ENCODE peak calls at places on chromosomes 13 and 19, in five cellular contexts. One of them, this sample, is unnamed.

GRCh38 chr13:24011266-24011665 is 114.0 kb upstream of the C1QTNF9B start:
- DNase-seq in stomach: no peak
- DNase-seq in esophagus squamous epithelium: no peak
- DNase-seq in breast epithelium: no peak
- DNase-seq in upper lobe of left lung: no peak
- DNase-seq in this sample: no peak

GRCh38 chr13:106603568-106603967 is 35.6 kb upstream of the ARGLU1 start:
- DNase-seq in stomach: no peak
- DNase-seq in esophagus squamous epithelium: no peak
- DNase-seq in breast epithelium: no peak
- DNase-seq in upper lobe of left lung: no peak
- DNase-seq in this sample: no peak

GRCh38 chr13:103799028-103799427 is 732.8 kb upstream of the SLC10A2 start:
- DNase-seq in stomach: no peak
- DNase-seq in esophagus squamous epithelium: no peak
- DNase-seq in breast epithelium: no peak
- DNase-seq in upper lobe of left lung: no peak
- DNase-seq in this sample: no peak

GRCh38 chr13:101875717-101876393 is 423.4 kb downstream of the ITGBL1 start:
- DNase-seq in stomach: no peak
- DNase-seq in esophagus squamous epithelium: no peak
- DNase-seq in breast epithelium: no peak
- DNase-seq in upper lobe of left lung: no peak
- DNase-seq in this sample: no peak

GRCh38 chr13:80363890-80364503 is 23.1 kb upstream of the SPRY2 start:
- DNase-seq in stomach: no peak
- DNase-seq in esophagus squamous epithelium: no peak
- DNase-seq in breast epithelium: no peak
- DNase-seq in upper lobe of left lung: no peak
- DNase-seq in this sample: no peak

GRCh38 chr19:36963262-36963661 is 47.1 kb downstream of the ZNF568 start:
- DNase-seq in stomach: no peak
- DNase-seq in esophagus squamous epithelium: no peak
- DNase-seq in breast epithelium: no peak
- DNase-seq in upper lobe of left lung: no peak
- DNase-seq in this sample: no peak

GRCh38 chr13:114007566-114007965 is 33.7 kb upstream of the C13orf46 start:
- DNase-seq in stomach: no peak
- DNase-seq in esophagus squamous epithelium: no peak
- DNase-seq in breast epithelium: no peak
- DNase-seq in upper lobe of left lung: peak; percentile 38
- DNase-seq in this sample: no peak

GRCh38 chr13:89199138-89199537 is 1528.0 kb downstream of the SLITRK5 start:
- DNase-seq in stomach: no peak
- DNase-seq in esophagus squamous epithelium: no peak
- DNase-seq in breast epithelium: no peak
- DNase-seq in upper lobe of left lung: no peak
- DNase-seq in this sample: no peak

GRCh38 chr19:45444318-45445041 is 20.8 kb upstream of the ERCC1 start:
- DNase-seq in stomach: peak; percentile 95
- DNase-seq in esophagus squamous epithelium: peak; percentile 36
- DNase-seq in breast epithelium: peak; percentile 94
- DNase-seq in upper lobe of left lung: peak; percentile 99
- DNase-seq in this sample: no peak

GRCh38 chr13:113886561-113887112 is 22.8 kb upstream of the GAS6 start:
- DNase-seq in stomach: no peak
- DNase-seq in esophagus squamous epithelium: no peak
- DNase-seq in breast epithelium: no peak
- DNase-seq in upper lobe of left lung: no peak
- DNase-seq in this sample: peak; percentile 81

GRCh38 chr13:79285159-79285558 is 120.9 kb downstream of the RBM26 start:
- DNase-seq in stomach: no peak
- DNase-seq in esophagus squamous epithelium: no peak
- DNase-seq in breast epithelium: no peak
- DNase-seq in upper lobe of left lung: no peak
- DNase-seq in this sample: no peak

GRCh38 chr19:30593975-30594925 is 222.1 kb downstream of the ZNF536 start:
- DNase-seq in stomach: no peak
- DNase-seq in esophagus squamous epithelium: no peak
- DNase-seq in breast epithelium: no peak
- DNase-seq in upper lobe of left lung: peak; percentile 41
- DNase-seq in this sample: peak; percentile 64

GRCh38 chr19:39500543-39500942 is 1.8 kb downstream of the DLL3 start:
- DNase-seq in stomach: no peak
- DNase-seq in esophagus squamous epithelium: no peak
- DNase-seq in breast epithelium: no peak
- DNase-seq in upper lobe of left lung: no peak
- DNase-seq in this sample: no peak

GRCh38 chr13:63024458-63024857 is 1608.8 kb upstream of the PCDH20 start:
- DNase-seq in stomach: no peak
- DNase-seq in esophagus squamous epithelium: no peak
- DNase-seq in breast epithelium: no peak
- DNase-seq in upper lobe of left lung: no peak
- DNase-seq in this sample: no peak

GRCh38 chr13:22278336-22278929 is 607.6 kb downstream of the FGF9 start:
- DNase-seq in stomach: peak; percentile 72
- DNase-seq in esophagus squamous epithelium: no peak
- DNase-seq in breast epithelium: peak; percentile 23
- DNase-seq in upper lobe of left lung: no peak
- DNase-seq in this sample: no peak

GRCh38 chr13:113919761-113920160 is 54.1 kb downstream of the C13orf46 start:
- DNase-seq in stomach: peak; percentile 1
- DNase-seq in esophagus squamous epithelium: no peak
- DNase-seq in breast epithelium: peak; percentile 7
- DNase-seq in upper lobe of left lung: no peak
- DNase-seq in this sample: no peak

GRCh38 chr19:53109527-53109926 is 6.3 kb upstream of the ZNF160 start:
- DNase-seq in stomach: no peak
- DNase-seq in esophagus squamous epithelium: no peak
- DNase-seq in breast epithelium: no peak
- DNase-seq in upper lobe of left lung: no peak
- DNase-seq in this sample: no peak

GRCh38 chr19:35026418-35026817 is 3.9 kb upstream of the SCN1B start:
- DNase-seq in stomach: no peak
- DNase-seq in esophagus squamous epithelium: no peak
- DNase-seq in breast epithelium: no peak
- DNase-seq in upper lobe of left lung: no peak
- DNase-seq in this sample: no peak

GRCh38 chr19:10587022-10587838 is at the start of gene AP1M2:
- DNase-seq in stomach: peak; percentile 67
- DNase-seq in esophagus squamous epithelium: no peak
- DNase-seq in breast epithelium: no peak
- DNase-seq in upper lobe of left lung: peak; percentile 85
- DNase-seq in this sample: no peak

GRCh38 chr13:49641810-49642291 is 13.5 kb downstream of the ARL11 start:
- DNase-seq in stomach: no peak
- DNase-seq in esophagus squamous epithelium: peak; percentile 14
- DNase-seq in breast epithelium: no peak
- DNase-seq in upper lobe of left lung: no peak
- DNase-seq in this sample: peak; percentile 92

GRCh38 chr19:49672131-49672919 is 4.7 kb upstream of the PRMT1 start:
- DNase-seq in stomach: peak; percentile 81
- DNase-seq in esophagus squamous epithelium: no peak
- DNase-seq in breast epithelium: no peak
- DNase-seq in upper lobe of left lung: peak; percentile 93
- DNase-seq in this sample: no peak

GRCh38 chr13:100673376-100673830 is 1.2 kb downstream of the TMTC4 start:
- DNase-seq in stomach: no peak
- DNase-seq in esophagus squamous epithelium: no peak
- DNase-seq in breast epithelium: no peak
- DNase-seq in upper lobe of left lung: peak; percentile 73
- DNase-seq in this sample: no peak

GRCh38 chr13:105735269-105735668 is 800.2 kb downstream of the EFNB2 start:
- DNase-seq in stomach: no peak
- DNase-seq in esophagus squamous epithelium: no peak
- DNase-seq in breast epithelium: no peak
- DNase-seq in upper lobe of left lung: no peak
- DNase-seq in this sample: no peak

GRCh38 chr13:27395007-27395510 is 29.4 kb upstream of the GTF3A start:
- DNase-seq in stomach: no peak
- DNase-seq in esophagus squamous epithelium: no peak
- DNase-seq in breast epithelium: no peak
- DNase-seq in upper lobe of left lung: no peak
- DNase-seq in this sample: no peak

GRCh38 chr19:52453324-52454094 is at the start of gene ZNF578:
- DNase-seq in stomach: peak; percentile 43
- DNase-seq in esophagus squamous epithelium: peak; percentile 19
- DNase-seq in breast epithelium: peak; percentile 44
- DNase-seq in upper lobe of left lung: peak; percentile 85
- DNase-seq in this sample: no peak

DNA sequence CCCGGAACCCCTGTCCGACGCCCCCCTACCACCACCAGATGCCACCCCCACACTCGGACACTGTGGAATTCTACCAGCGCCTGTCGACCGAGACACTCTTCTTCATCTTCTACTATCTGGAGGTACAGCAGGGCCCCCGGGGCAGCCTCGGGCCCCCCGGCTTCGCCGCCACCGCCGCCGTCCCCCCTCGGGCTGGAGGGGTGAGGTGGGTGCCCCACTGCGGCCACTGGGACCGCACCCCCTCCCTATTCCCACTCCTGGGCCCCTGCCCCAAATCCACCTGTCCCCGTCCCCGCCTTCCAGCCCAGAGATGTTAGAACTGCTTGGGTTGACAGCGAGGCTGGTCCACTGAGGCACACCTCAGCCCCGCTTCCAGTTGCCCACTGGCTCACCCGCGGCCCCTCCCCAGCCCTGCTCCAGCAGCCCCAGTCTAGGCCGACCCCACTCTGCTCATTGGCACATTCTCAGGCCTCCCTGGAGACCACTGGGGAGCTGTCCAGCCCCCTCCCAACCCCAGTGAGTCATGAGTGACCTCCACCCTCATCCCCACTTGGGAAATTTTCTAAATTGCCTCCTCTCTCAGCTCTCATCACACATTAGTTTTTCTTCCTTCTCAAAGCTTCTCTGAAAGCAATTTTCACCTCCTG is 6.5 kb downstream of the LENG1 start:
- DNase-seq in stomach: no peak
- DNase-seq in esophagus squamous epithelium: no peak
- DNase-seq in breast epithelium: no peak
- DNase-seq in upper lobe of left lung: peak; percentile 82
- DNase-seq in this sample: no peak
- TF ChIP-seq POLR2A in stomach: no peak
- TF ChIP-seq POLR2A in esophagus squamous epithelium: no peak
- TF ChIP-seq POLR2A in breast epithelium: no peak
- TF ChIP-seq POLR2A in upper lobe of left lung: no peak
- TF ChIP-seq POLR2A in this sample: no peak

GRCh38 chr19:41225238-41226052 is 6.4 kb downstream of the AXL start:
- DNase-seq in stomach: peak; percentile 35
- DNase-seq in esophagus squamous epithelium: no peak
- DNase-seq in breast epithelium: peak; percentile 35
- DNase-seq in upper lobe of left lung: no peak
- DNase-seq in this sample: peak; percentile 97
- H3K4me1 ChIP-seq in stomach: peaks cover 71% of the 10 kb centered on the region
- H3K4me1 ChIP-seq in esophagus squamous epithelium: peaks cover 61% of the 10 kb centered on the region
- H3K4me1 ChIP-seq in breast epithelium: peaks cover 8% of the 10 kb centered on the region
- H3K4me1 ChIP-seq in upper lobe of left lung: peaks cover 13% of the 10 kb centered on the region
- H3K4me1 ChIP-seq in this sample: peaks cover 61% of the 10 kb centered on the region

GRCh38 chr13:38418286-38418685 is 68.6 kb downstream of the UFM1 start:
- DNase-seq in stomach: no peak
- DNase-seq in esophagus squamous epithelium: no peak
- DNase-seq in breast epithelium: no peak
- DNase-seq in upper lobe of left lung: no peak
- DNase-seq in this sample: no peak

GRCh38 chr13:38417241-38417640 is 67.6 kb downstream of the UFM1 start:
- DNase-seq in stomach: no peak
- DNase-seq in esophagus squamous epithelium: no peak
- DNase-seq in breast epithelium: no peak
- DNase-seq in upper lobe of left lung: no peak
- DNase-seq in this sample: no peak

GRCh38 chr13:38419312-38419873 is 69.7 kb downstream of the UFM1 start:
- DNase-seq in stomach: no peak
- DNase-seq in esophagus squamous epithelium: no peak
- DNase-seq in breast epithelium: no peak
- DNase-seq in upper lobe of left lung: no peak
- DNase-seq in this sample: no peak

GRCh38 chr13:38417727-38418126 is 68.1 kb downstream of the UFM1 start:
- DNase-seq in stomach: no peak
- DNase-seq in esophagus squamous epithelium: no peak
- DNase-seq in breast epithelium: no peak
- DNase-seq in upper lobe of left lung: no peak
- DNase-seq in this sample: no peak

GRCh38 chr13:38415233-38415632 is 65.6 kb downstream of the UFM1 start:
- DNase-seq in stomach: no peak
- DNase-seq in esophagus squamous epithelium: no peak
- DNase-seq in breast epithelium: no peak
- DNase-seq in upper lobe of left lung: no peak
- DNase-seq in this sample: no peak
- TF ChIP-seq POLR2A in stomach: no peak
- TF ChIP-seq POLR2A in esophagus squamous epithelium: no peak
- TF ChIP-seq POLR2A in breast epithelium: no peak
- TF ChIP-seq POLR2A in upper lobe of left lung: no peak
- TF ChIP-seq POLR2A in this sample: no peak

GRCh38 chr13:94329277-94329676 is 150.2 kb downstream of the DCT start:
- DNase-seq in stomach: no peak
- DNase-seq in esophagus squamous epithelium: no peak
- DNase-seq in breast epithelium: no peak
- DNase-seq in upper lobe of left lung: no peak
- DNase-seq in this sample: no peak

GRCh38 chr13:94329754-94330551 is 149.5 kb downstream of the DCT start:
- DNase-seq in stomach: no peak
- DNase-seq in esophagus squamous epithelium: no peak
- DNase-seq in breast epithelium: no peak
- DNase-seq in upper lobe of left lung: no peak
- DNase-seq in this sample: peak; percentile 64

GRCh38 chr13:94327318-94327717 is 152.2 kb downstream of the DCT start:
- DNase-seq in stomach: no peak
- DNase-seq in esophagus squamous epithelium: no peak
- DNase-seq in breast epithelium: no peak
- DNase-seq in upper lobe of left lung: no peak
- DNase-seq in this sample: no peak

GRCh38 chr13:94330552-94331071 is 148.9 kb downstream of the DCT start:
- DNase-seq in stomach: no peak
- DNase-seq in esophagus squamous epithelium: no peak
- DNase-seq in breast epithelium: no peak
- DNase-seq in upper lobe of left lung: no peak
- DNase-seq in this sample: no peak

DNA sequence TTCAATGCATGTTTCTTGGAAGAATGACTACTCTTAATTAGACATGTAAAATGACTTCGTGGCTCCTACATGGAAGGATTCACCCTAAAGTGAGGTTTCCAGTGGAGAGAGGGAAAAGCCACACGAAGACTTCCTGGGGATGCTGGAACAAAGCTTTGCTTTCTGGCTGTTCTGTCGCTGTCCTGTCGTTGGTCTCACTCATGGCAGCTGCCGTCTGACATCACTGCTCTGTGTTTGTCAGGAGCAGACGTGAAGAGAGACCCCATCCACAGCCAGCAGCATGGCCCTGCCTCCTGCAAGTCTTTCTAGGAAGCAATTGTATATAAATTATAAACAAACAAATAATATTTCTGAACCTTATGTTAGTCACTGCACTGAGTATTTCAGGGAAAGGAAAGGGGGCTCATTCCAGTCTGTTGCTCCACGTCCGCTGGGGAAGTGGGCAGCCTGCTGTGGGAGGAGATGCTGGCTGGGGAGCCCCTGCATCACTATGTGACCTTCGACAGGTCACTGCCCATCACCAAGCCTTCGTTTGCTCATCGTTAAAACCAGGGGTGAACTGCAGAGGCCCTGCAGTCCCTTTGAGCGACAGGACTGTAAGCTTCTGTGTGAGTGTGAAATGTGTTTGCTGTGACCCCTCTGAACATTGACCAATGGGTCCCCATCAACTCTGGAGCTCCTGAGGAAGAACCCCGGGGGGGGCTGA is 151.0 kb downstream of the DCT start:
- DNase-seq in stomach: no peak
- DNase-seq in esophagus squamous epithelium: no peak
- DNase-seq in breast epithelium: no peak
- DNase-seq in upper lobe of left lung: no peak
- DNase-seq in this sample: no peak
- H3K4me1 ChIP-seq in stomach: peaks cover 23% of the 10 kb centered on the region
- H3K4me1 ChIP-seq in esophagus squamous epithelium: peaks cover 46% of the 10 kb centered on the region
- H3K4me1 ChIP-seq in breast epithelium: no peaks in the 10 kb centered on the region
- H3K4me1 ChIP-seq in upper lobe of left lung: no peaks in the 10 kb centered on the region
- H3K4me1 ChIP-seq in this sample: peaks cover 14% of the 10 kb centered on the region

This sample was measured in vagina.